ENCODE peak calls at places on chromosomes 16 and 17, in ten cellular contexts. H is HuH-7.5; J is HCT116; G is Kasumi-1; M is activated CD8-positive, alpha-beta memory T cell treated with anti-CD3 and anti-CD28 coated beads for 24 hours; B is HL-60; W is activated naive CD8-positive, alpha-beta T cell treated with anti-CD3 and anti-CD28 coated beads, Interleukin-2, amount 50 U/mL, for 24 hours; F is activated T-cell treated with anti-CD3 and anti-CD28 coated beads, Interleukin-2, amount 50 U/mL, for 4 hours; I is LoVo; N is EL. K is an unnamed sample.

GRCh38 chr17:15963670-15964110 is 18.8 kb downstream of the ADORA2B start:
- DNase-seq in H (no peak), J (peak), G (no peak), M (no peak), B (no peak), W (no peak), F (no peak), I (peak), N (peak), K (no peak)

GRCh38 chr17:10907370-10907769 is 69.5 kb upstream of the PIRT start:
- DNase-seq in H (no peak), J (no peak), G (no peak), M (no peak), B (no peak), W (no peak), F (no peak), I (no peak), N (no peak), K (no peak)

GRCh38 chr17:59916446-59916845 is 23.5 kb downstream of the RPS6KB1 start:
- DNase-seq in H (no peak), J (no peak), G (no peak), M (no peak), B (no peak), W (no peak), F (no peak), I (no peak), N (no peak), K (no peak)

GRCh38 chr17:72592242-72592966 is 471.6 kb downstream of the SOX9 start:
- DNase-seq in H (peak), J (peak), G (peak), M (peak), B (peak), W (peak), F (peak), I (peak), N (peak), K (peak)

GRCh38 chr17:35716897-35717839 is 14.3 kb upstream of the RASL10B start:
- DNase-seq in H (no peak), J (no peak), G (no peak), M (no peak), B (no peak), W (no peak), F (no peak), I (no peak), N (no peak), K (no peak)

GRCh38 chr17:38353668-38354067 is 2.0 kb downstream of the SOCS7 start:
- DNase-seq in H (no peak), J (no peak), G (no peak), M (no peak), B (no peak), W (no peak), F (no peak), I (no peak), N (no peak), K (no peak)

GRCh38 chr17:17495448-17496188 is 577 bp downstream of the RASD1 start:
- DNase-seq in H (no peak), J (no peak), G (no peak), M (peak), B (no peak), W (peak), F (no peak), I (no peak), N (peak), K (no peak)

GRCh38 chr16:78553268-78554044 is 454.0 kb downstream of the WWOX start:
- DNase-seq in H (no peak), J (no peak), G (no peak), M (no peak), B (no peak), W (no peak), F (no peak), I (no peak), N (no peak), K (no peak)

GRCh38 chr17:67993153-67993997 is 2.9 kb downstream of the C17orf58 start:
- DNase-seq in H (peak), J (peak), G (peak), M (peak), B (peak), W (peak), F (peak), I (peak), N (peak), K (peak)

GRCh38 chr17:39099686-39100293 is 51.6 kb downstream of the PLXDC1 start:
- DNase-seq in H (no peak), J (no peak), G (no peak), M (no peak), B (no peak), W (no peak), F (no peak), I (no peak), N (no peak), K (no peak)

GRCh38 chr16:56479469-56479868 is 28.1 kb downstream of the OGFOD1 start:
- DNase-seq in H (no peak), J (no peak), G (no peak), M (no peak), B (no peak), W (no peak), F (no peak), I (no peak), N (no peak), K (no peak)

GRCh38 chr17:32342603-32343325 is 791 bp upstream of the C17orf75 start:
- DNase-seq in H (no peak), J (no peak), G (peak), M (peak), B (no peak), W (no peak), F (no peak), I (no peak), N (no peak), K (peak)

GRCh38 chr17:1773755-1774181 is 11.9 kb downstream of the SERPINF1 start:
- DNase-seq in H (no peak), J (no peak), G (no peak), M (no peak), B (no peak), W (no peak), F (no peak), I (no peak), N (no peak), K (no peak)

GRCh38 chr16:82024274-82024673 is 10.8 kb upstream of the HSD17B2 start:
- DNase-seq in H (no peak), J (no peak), G (no peak), M (no peak), B (no peak), W (no peak), F (no peak), I (no peak), N (no peak), K (no peak)

GRCh38 chr17:82375359-82376041 is 3.9 kb downstream of the UTS2R start:
- DNase-seq in H (no peak), J (no peak), G (no peak), M (no peak), B (no peak), W (no peak), F (no peak), I (no peak), N (no peak), K (no peak)

GRCh38 chr17:6044261-6044660 is 25.9 kb upstream of the WSCD1 start:
- DNase-seq in H (no peak), J (no peak), G (no peak), M (no peak), B (no peak), W (no peak), F (no peak), I (no peak), N (no peak), K (no peak)

GRCh38 chr17:76511562-76512365 is 10.5 kb upstream of the RHBDF2 start:
- DNase-seq in H (no peak), J (no peak), G (no peak), M (no peak), B (no peak), W (no peak), F (no peak), I (no peak), N (no peak), K (no peak)

GRCh38 chr17:49843774-49844350 is 4.0 kb downstream of the TAC4 start:
- DNase-seq in H (no peak), J (no peak), G (peak), M (no peak), B (no peak), W (peak), F (no peak), I (no peak), N (no peak), K (peak)

GRCh38 chr17:58344047-58344790 is 7.8 kb downstream of the SUPT4H1 start:
- DNase-seq in H (no peak), J (no peak), G (peak), M (peak), B (peak), W (peak), F (peak), I (no peak), N (no peak), K (no peak)

K was measured in A549.